ENCODE peak calls at places on chromosomes 11 and 22, in ten cellular contexts. Z is Peyer's patch, U is ovary, L is endodermal cell, M is Panc1, H is OCI-LY7, Q is neuronal stem cell, E is NT2/D1, I is SJSA1, B is GM23248. A is an unnamed sample. For H3K9me3, the result is how much of the 10 kb centered on the place peaks cover.

GRCh38 chr11:114110948-114111347 is 51.4 kb downstream of the ZBTB16 start:
- DNase-seq in E (no peak), B (no peak), L (no peak), I (no peak), U (peak), Z (peak), H (no peak), M (no peak), Q (no peak), A (no peak)

GRCh38 chr11:129117595-129118350 is 74.4 kb downstream of the ARHGAP32 start:
- DNase-seq in Q (peak), B (peak), Z (no peak), M (peak), U (no peak), H (peak), L (peak), I (peak), E (peak), A (peak)

GRCh38 chr11:110130642-110131238 is 37.5 kb downstream of the ZC3H12C start:
- DNase-seq in Z (no peak), E (no peak), H (no peak), L (peak), U (no peak), B (no peak), I (no peak), Q (peak), M (no peak), A (peak)

GRCh38 chr11:11533057-11533456 is 88.7 kb downstream of the GALNT18 start:
- DNase-seq in E (no peak), Q (no peak), H (no peak), I (no peak), M (no peak), B (no peak), L (no peak), U (no peak), Z (no peak), A (no peak)

GRCh38 chr11:35398881-35399280 is 20.5 kb downstream of the SLC1A2 start:
- DNase-seq in H (no peak), Q (no peak), E (no peak), L (no peak), B (peak), M (no peak), I (no peak), U (no peak), Z (no peak), A (no peak)

GRCh38 chr11:65204646-65205601 is 23.2 kb downstream of the CAPN1 start:
- DNase-seq in L (peak), U (no peak), Z (no peak), Q (peak), B (peak), I (peak), M (no peak), H (peak), E (peak), A (peak)

GRCh38 chr11:61783717-61784505 is 8.5 kb downstream of the TMEM258 start:
- DNase-seq in E (no peak), Z (no peak), U (no peak), L (no peak), M (no peak), I (no peak), H (no peak), Q (no peak), B (peak), A (no peak)

GRCh38 chr11:57299150-57299737 is 25.5 kb downstream of the TNKS1BP1 start:
- DNase-seq in U (no peak), Z (no peak), Q (no peak), E (no peak), H (no peak), I (no peak), M (no peak), L (no peak), B (no peak), A (no peak)

GRCh38 chr11:116715383-116715782 is 57.4 kb downstream of the BUD13 start:
- DNase-seq in E (no peak), U (no peak), Q (no peak), I (no peak), L (peak), H (no peak), B (no peak), Z (no peak), M (no peak), A (no peak)

GRCh38 chr11:107849791-107850190 is 8.8 kb downstream of the SLC35F2 start:
- DNase-seq in B (no peak), H (no peak), I (no peak), Q (no peak), Z (no peak), L (no peak), E (no peak), U (no peak), M (no peak), A (no peak)

GRCh38 chr11:125075900-125076317 is 12.8 kb downstream of the SLC37A2 start:
- DNase-seq in L (peak), U (no peak), B (peak), I (no peak), H (no peak), M (no peak), E (no peak), Z (no peak), Q (no peak), A (no peak)

GRCh38 chr22:41504397-41504796 is 35.5 kb downstream of the ACO2 start:
- DNase-seq in M (no peak), Z (no peak), B (peak), Q (no peak), H (no peak), L (no peak), U (no peak), E (no peak), I (no peak), A (no peak)

GRCh38 chr11:94793002-94793401 is 24.8 kb downstream of the AMOTL1 start:
- DNase-seq in L (no peak), Q (no peak), H (no peak), M (no peak), I (no peak), Z (no peak), E (no peak), B (peak), U (no peak), A (no peak)

GRCh38 chr22:36369004-36369921 is 18.5 kb downstream of the MYH9 start:
- DNase-seq in L (peak), H (no peak), M (no peak), U (no peak), I (no peak), B (peak), E (no peak), Q (no peak), Z (no peak), A (no peak)

GRCh38 chr22:24471570-24471969 is 23.6 kb upstream of the UPB1 start:
- DNase-seq in E (no peak), B (no peak), I (no peak), M (no peak), L (no peak), H (no peak), Q (no peak), U (peak), Z (no peak), A (no peak)

GRCh38 chr11:125351045-125351867 is 144.8 kb downstream of the FEZ1 start:
- DNase-seq in M (no peak), Z (no peak), L (peak), E (no peak), U (no peak), B (no peak), I (no peak), H (no peak), Q (no peak), A (no peak)

GRCh38 chr11:31887180-31887579 is 76.1 kb upstream of the PAX6 start:
- DNase-seq in Q (no peak), U (no peak), L (peak), B (no peak), M (no peak), E (no peak), Z (no peak), I (no peak), H (no peak), A (no peak)

GRCh38 chr22:41286639-41287091 is 678 bp upstream of the RANGAP1 start:
- DNase-seq in Q (no peak), M (no peak), Z (peak), B (peak), L (no peak), H (peak), U (no peak), I (no peak), E (no peak), A (no peak)

GRCh38 chr11:1820463-1821325 is 14.1 kb upstream of the SYT8 start:
- DNase-seq in Q (no peak), L (no peak), Z (no peak), I (peak), H (no peak), E (no peak), B (peak), M (no peak), U (no peak), A (no peak)

GRCh38 chr11:2567026-2567671 is 122.3 kb downstream of the KCNQ1 start:
- DNase-seq in E (no peak), B (no peak), M (no peak), U (no peak), H (no peak), Z (no peak), Q (no peak), I (no peak), L (peak), A (no peak)

GRCh38 chr11:101014600-101015242 is 114.9 kb downstream of the PGR start:
- DNase-seq in B (no peak), Q (no peak), M (no peak), Z (no peak), I (no peak), E (no peak), H (no peak), L (no peak), U (no peak), A (no peak)
- H3K9me3 ChIP-seq in B (under half), Q (under half), M (under half), Z (under half), I (under half), E (under half), H (under half), L (under half), U (under half), A (under half)

DNA sequence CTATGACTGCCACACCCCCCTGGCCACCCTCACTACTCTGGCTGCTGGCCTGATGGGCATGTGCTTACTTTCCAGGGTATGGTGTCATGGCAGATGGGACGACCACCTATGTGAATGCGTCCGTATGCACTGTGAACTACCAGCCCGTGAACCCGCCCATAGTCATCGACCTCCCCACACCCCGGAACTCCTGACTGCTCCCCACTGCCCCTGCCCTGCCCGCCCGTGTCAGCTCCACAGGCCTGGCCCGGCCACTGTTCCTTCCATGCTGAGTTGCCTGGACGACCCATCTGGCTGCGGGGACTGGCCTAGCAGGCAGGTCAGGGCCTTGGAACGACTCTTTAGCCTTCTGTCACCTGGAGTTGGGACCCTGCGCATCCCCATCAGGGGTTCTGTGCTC is 93.6 kb downstream of the MPPED1 start:
- DNase-seq in M (no peak), Q (no peak), Z (no peak), I (no peak), B (no peak), L (no peak), E (no peak), U (no peak), H (no peak), A (no peak)
- H3K9me3 ChIP-seq in M (under half), Q (under half), Z (under half), I (under half), B (under half), L (under half), E (under half), U (under half), H (under half), A (under half)

DNA sequence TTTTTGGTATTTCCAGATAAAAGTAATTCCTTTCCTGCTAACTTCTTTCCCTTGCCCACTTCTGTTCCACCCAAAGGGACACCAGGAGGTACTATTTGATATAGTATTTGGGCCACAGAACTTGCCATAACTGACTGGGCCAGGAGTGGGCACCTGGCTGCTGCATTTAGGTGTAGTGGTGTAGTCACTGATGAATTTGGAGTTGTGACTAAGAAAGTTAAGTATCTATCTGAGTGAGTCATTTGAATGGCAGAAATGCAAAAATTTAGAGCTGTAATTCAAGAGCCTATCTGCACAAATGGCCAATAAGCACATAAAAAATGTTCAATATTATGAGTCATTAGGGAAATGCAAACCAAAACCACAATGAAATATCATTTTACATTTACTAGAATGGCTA is 14.8 kb downstream of the GLYATL2 start:
- DNase-seq in M (no peak), Z (no peak), B (peak), U (no peak), H (no peak), E (no peak), I (no peak), L (no peak), Q (no peak), A (no peak)
- H3K9me3 ChIP-seq in M (under half), Z (under half), B (under half), U (under half), H (under half), E (under half), I (under half), L (half or more), Q (under half), A (under half)

DNA sequence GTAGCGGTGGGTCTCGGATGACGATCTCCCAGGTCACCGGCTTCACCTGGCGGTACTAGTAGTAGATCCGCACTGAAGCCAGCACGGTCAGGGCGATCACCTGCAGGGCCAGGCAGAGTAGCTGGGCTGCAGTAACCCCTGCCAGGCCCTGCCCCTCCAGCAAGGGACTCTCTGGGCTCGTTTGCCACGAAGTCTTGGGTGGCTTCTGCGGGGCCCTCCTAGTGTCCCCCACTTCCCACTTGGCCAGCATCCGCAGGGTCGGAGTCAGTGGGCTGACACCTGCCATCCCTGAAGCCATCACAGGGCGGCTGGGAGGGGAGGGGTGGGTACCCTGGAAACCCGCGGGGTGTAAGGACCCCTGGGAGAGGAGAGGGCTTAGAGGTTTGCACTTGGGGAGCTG is 214.0 kb downstream of the OR4C45 start:
- DNase-seq in I (no peak), B (no peak), E (no peak), U (no peak), L (no peak), Z (no peak), Q (no peak), H (no peak), M (no peak), A (no peak)
- H3K9me3 ChIP-seq in I (under half), B (under half), E (under half), U (under half), L (half or more), Z (under half), Q (under half), H (under half), M (under half), A (under half)

A was measured in HAP-1.